ENCODE peak calls at places on chromosomes 7 and 10, in six cellular contexts. B is ACHN; K is EH; H is COR-L47; W is activated CD4-positive, alpha-beta T cell treated with anti-CD3 and anti-CD28 coated beads, Interleukin-2, amount 10 ng/mL, durations not matched to agents 7 days and 5 days; Z is caudate nucleus. D is an unnamed sample.

GRCh38 chr10:36094091-36094490 is 452.0 kb upstream of the FZD8 start:
- DNase-seq in B (no peak), K (no peak), H (no peak), W (no peak), Z (no peak), D (no peak)

GRCh38 chr7:47088329-47089067 is 493.4 kb downstream of the TNS3 start:
- DNase-seq in B (peak), K (peak), H (peak), W (peak), Z (no peak), D (peak)

GRCh38 chr10:100748251-100749058 is 3.1 kb downstream of the PAX2 start:
- DNase-seq in B (peak), K (no peak), H (no peak), W (no peak), Z (no peak), D (no peak)

GRCh38 chr7:19491821-19492452 is 216.9 kb downstream of the POLR1F start:
- DNase-seq in B (peak), K (peak), H (peak), W (peak), Z (no peak), D (peak)

GRCh38 chr10:124079864-124080263 is 13.5 kb downstream of the CHST15 start:
- DNase-seq in B (no peak), K (no peak), H (no peak), W (no peak), Z (no peak), D (no peak)

GRCh38 chr7:123865517-123866117 is 20.6 kb downstream of the HYAL4 start:
- DNase-seq in B (peak), K (peak), H (peak), W (peak), Z (no peak), D (peak)

GRCh38 chr10:124032982-124033886 is 60.2 kb downstream of the CHST15 start:
- DNase-seq in B (no peak), K (peak), H (no peak), W (no peak), Z (no peak), D (no peak)

GRCh38 chr10:5413012-5413938 is 918 bp downstream of the NET1 start:
- DNase-seq in B (peak), K (peak), H (no peak), W (no peak), Z (no peak), D (peak)

GRCh38 chr7:148993193-148993592 is 35.1 kb downstream of the PDIA4 start:
- DNase-seq in B (no peak), K (no peak), H (no peak), W (no peak), Z (no peak), D (no peak)

D was measured in kidney glomerular epithelial cell.